ENCODE peak calls at places on chromosomes 11 and 22, in four cellular contexts. Y is PC-3, R is GM23338, J is neural progenitor cell. O is an unnamed sample.

GRCh38 chr22:42725606-42726355 is 5.1 kb upstream of the A4GALT start:
- DNase-seq in Y (no peak), R (no peak), J (no peak), O (no peak)

GRCh38 chr11:61534901-61535839 is 26.6 kb downstream of the LRRC10B start:
- DNase-seq in Y (no peak), R (no peak), J (no peak), O (no peak)

GRCh38 chr11:117807482-117808272 is 10.7 kb upstream of the DSCAML1 start:
- DNase-seq in Y (peak), R (peak), J (peak), O (peak)

GRCh38 chr22:31603081-31603525 is 58.9 kb downstream of the PISD start:
- DNase-seq in Y (no peak), R (no peak), J (no peak), O (no peak)

GRCh38 chr11:69356703-69357457 is 62.9 kb downstream of the MYEOV start:
- DNase-seq in Y (no peak), R (no peak), J (no peak), O (no peak)

GRCh38 chr11:46898396-46899095 is 19.8 kb downstream of the LRP4 start:
- DNase-seq in Y (peak), R (no peak), J (no peak), O (no peak)

GRCh38 chr11:65892661-65893317 is 2.3 kb downstream of the CCDC85B start:
- DNase-seq in Y (peak), R (no peak), J (no peak), O (no peak)

GRCh38 chr11:32892355-32893090 is at the start of gene QSER1:
- DNase-seq in Y (peak), R (peak), J (peak), O (peak)

GRCh38 chr11:134580635-134581025 is 168.6 kb upstream of the B3GAT1 start:
- DNase-seq in Y (no peak), R (no peak), J (no peak), O (no peak)

GRCh38 chr22:20815477-20816050 is 41.7 kb downstream of the SERPIND1 start:
- DNase-seq in Y (no peak), R (peak), J (no peak), O (no peak)

GRCh38 chr22:38260760-38261477 is 11.9 kb downstream of the TMEM184B start:
- DNase-seq in Y (no peak), R (no peak), J (peak), O (no peak)
- TF ChIP-seq CTCF in Y (no peak), R (no peak), J (no peak), O (no peak)

DNA sequence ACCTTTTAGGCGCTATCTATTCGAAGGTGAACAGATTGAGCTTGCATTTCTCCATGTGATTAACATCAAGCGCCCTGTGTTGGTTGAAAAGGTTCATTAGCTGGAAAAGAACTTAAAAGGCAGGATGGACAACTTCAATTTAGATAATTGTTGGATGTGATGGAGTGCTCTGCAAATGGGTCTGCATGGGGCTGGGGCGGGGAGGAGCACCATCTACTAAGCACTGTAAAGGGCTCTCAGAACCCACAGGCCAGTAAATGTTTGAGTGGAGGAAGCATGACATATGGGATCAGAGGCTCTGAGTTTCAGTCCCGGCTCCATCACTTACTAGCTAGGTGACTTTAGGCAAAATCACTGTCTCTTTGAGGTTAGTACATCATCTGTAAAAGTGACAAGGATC is 28.2 kb downstream of the ARL14EP start:
- DNase-seq in Y (no peak), R (no peak), J (no peak), O (no peak)
- TF ChIP-seq EZH2phosphoT487 in Y (no peak), R (no peak), J (no peak), O (no peak)

DNA sequence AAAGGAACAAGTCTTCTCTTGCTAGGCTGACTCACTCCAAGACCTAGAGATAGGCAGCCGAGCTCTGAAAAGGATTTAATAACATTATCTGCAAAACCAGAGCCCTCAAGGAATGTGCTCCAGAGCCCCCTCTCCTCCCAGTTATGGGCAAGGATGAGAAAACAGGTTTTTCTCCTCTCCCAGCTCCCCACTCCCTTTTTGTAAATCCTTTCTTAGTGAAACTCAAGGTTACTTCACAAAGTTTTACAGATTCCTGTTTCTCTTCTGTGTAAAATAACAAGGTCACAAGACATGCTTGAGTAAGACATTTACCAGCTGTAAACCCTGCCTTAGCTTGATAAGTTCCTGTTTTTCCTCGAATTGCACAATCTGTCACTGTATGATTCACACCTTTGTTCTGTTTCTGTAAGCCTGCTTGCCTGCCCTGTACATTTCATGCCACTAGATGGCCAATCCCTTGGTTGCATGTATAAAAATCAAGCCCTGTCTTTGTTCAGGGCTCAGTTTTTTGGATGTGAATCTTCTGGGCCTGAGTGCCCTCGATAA is 489.4 kb downstream of the KCNA4 start:
- DNase-seq in Y (peak), R (peak), J (peak), O (peak)
- TF ChIP-seq CTCF in Y (peak), R (peak), J (peak), O (peak)

DNA sequence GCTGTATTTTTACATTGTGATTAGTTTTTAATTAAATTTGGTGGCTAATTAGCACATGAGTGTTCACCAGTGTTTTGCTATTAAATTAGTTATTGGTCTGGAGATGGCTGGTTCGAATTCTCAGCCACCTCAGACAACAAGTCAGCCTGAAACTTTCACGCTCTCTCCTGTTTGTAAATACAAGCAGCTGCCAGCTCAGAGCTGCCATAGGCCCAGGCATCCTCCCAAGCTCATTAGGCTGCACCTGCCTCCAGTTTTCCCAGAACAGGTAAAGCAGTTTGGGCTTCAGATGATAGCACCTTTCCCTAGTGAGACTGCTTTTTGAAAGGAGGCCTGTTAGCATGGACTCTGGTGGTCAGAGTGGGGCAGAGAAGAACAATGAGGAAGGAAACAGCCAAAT is 156.8 kb downstream of the NAV2 start:
- DNase-seq in Y (no peak), R (no peak), J (no peak), O (no peak)
- TF ChIP-seq EZH2phosphoT487 in Y (no peak), R (no peak), J (no peak), O (no peak)